ENCODE peak calls at places on chromosomes 12 and 14, in eight cellular contexts. Y is fibroblast of the aortic adventitia, A is astrocyte of the spinal cord, K is Panc1, L is breast epithelium, B is GM06990, P is lower leg skin, Q is NB4. M is an unnamed sample.

GRCh38 chr12:55188974-55189556 is 31.8 kb upstream of the OR10A7 start:
- DNase-seq in Y (peak), A (peak), K (peak), L (no peak), B (peak), P (no peak), Q (peak), M (peak)

GRCh38 chr12:120228291-120229070 is 27.6 kb upstream of the RPLP0 start:
- DNase-seq in Y (peak), A (peak), K (no peak), L (peak), B (peak), P (peak), Q (peak), M (peak)

GRCh38 chr12:54958048-54958658 is 26.4 kb downstream of the TESPA1 start:
- DNase-seq in Y (peak), A (peak), K (peak), L (no peak), B (no peak), P (no peak), Q (peak), M (peak)

GRCh38 chr12:496736-497135 is 37.0 kb downstream of the B4GALNT3 start:
- DNase-seq in Y (no peak), A (no peak), K (no peak), L (no peak), B (no peak), P (peak), Q (no peak), M (no peak)

GRCh38 chr12:92927055-92927435 is 2.0 kb downstream of the EEA1 start:
- DNase-seq in Y (peak), A (peak), K (no peak), L (no peak), B (no peak), P (no peak), Q (peak), M (peak)

GRCh38 chr12:32615441-32615840 is 63.7 kb upstream of the DNM1L start:
- DNase-seq in Y (no peak), A (no peak), K (no peak), L (no peak), B (no peak), P (no peak), Q (no peak), M (no peak)

GRCh38 chr14:89085154-89086059 is 261.0 kb downstream of the TTC8 start:
- DNase-seq in Y (peak), A (no peak), K (no peak), L (no peak), B (no peak), P (no peak), Q (no peak), M (peak)

GRCh38 chr12:127162902-127163301 is 1104.1 kb upstream of the TMEM132C start:
- DNase-seq in Y (peak), A (peak), K (no peak), L (no peak), B (no peak), P (no peak), Q (peak), M (peak)

GRCh38 chr14:105889666-105890473 is 363.5 kb downstream of the TMEM121 start:
- DNase-seq in Y (no peak), A (no peak), K (no peak), L (no peak), B (no peak), P (peak), Q (peak), M (no peak)

GRCh38 chr12:116324684-116325664 is 47.5 kb upstream of the MED13L start:
- DNase-seq in Y (no peak), A (no peak), K (no peak), L (no peak), B (peak), P (no peak), Q (peak), M (no peak)

GRCh38 chr12:13181375-13182070 is 15.0 kb upstream of the EMP1 start:
- DNase-seq in Y (no peak), A (no peak), K (no peak), L (no peak), B (no peak), P (peak), Q (peak), M (no peak)

GRCh38 chr12:132474237-132474741 is 15.7 kb upstream of the FBRSL1 start:
- DNase-seq in Y (no peak), A (no peak), K (no peak), L (no peak), B (no peak), P (no peak), Q (no peak), M (no peak)

GRCh38 chr12:85835417-85835809 is 796 bp downstream of the RASSF9 start:
- DNase-seq in Y (peak), A (peak), K (no peak), L (no peak), B (no peak), P (no peak), Q (no peak), M (peak)
- H3K4me3 ChIP-seq in Y (peak), A (peak), K (no peak), L (peak), B (no peak), P (peak), Q (no peak), M (peak)

DNA sequence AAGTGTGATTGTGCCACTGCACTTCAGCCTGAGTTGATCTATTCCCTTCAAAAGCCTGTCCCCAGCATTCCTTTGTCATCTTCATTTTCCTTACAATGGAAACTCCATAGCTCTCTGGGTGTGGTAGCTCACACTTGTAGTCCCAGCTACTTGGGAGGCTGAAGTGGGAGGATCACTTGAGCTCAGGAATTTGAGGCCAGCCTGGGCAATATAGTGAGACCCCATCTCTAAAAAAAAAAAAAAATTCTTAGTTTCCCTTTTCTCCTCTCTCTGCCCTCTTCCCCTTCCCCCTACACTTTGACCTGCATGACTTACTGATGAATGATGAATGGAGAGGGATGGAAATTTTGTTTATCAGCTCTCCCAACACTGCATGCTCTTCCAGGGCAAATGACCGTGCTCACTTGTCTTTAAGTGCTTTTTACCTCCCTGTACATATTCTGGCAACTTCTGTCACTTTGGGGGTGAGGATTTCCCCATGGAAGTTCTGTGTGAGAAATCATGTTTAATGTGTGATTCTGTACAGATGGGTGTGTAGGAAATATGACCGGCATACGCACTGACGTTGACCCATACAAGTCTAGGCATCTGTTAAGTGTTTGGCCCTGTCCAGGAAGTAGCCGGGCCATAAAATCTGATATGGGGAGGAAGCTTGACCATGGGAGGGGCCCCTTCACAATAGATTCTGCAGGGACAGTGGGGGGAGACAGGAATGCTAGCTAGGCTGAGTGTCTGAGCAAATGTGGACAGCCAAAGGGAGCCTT is 65.4 kb downstream of the ZFP36L1 start:
- DNase-seq in Y (no peak), A (no peak), K (no peak), L (no peak), B (no peak), P (no peak), Q (no peak), M (no peak)
- TF ChIP-seq CTCF in Y (no peak), A (no peak), K (no peak), L (no peak), B (no peak), P (no peak), Q (no peak), M (no peak)

GRCh38 chr14:42277840-42278239 is 671.2 kb downstream of the LRFN5 start:
- DNase-seq in Y (no peak), A (no peak), K (no peak), L (no peak), B (no peak), P (no peak), Q (no peak), M (no peak)
- H3K4me3 ChIP-seq in Y (no peak), A (no peak), K (no peak), L (no peak), B (no peak), P (no peak), Q (no peak), M (no peak)

GRCh38 chr14:102221026-102221425 is 81.3 kb downstream of the WDR20 start:
- DNase-seq in Y (no peak), A (no peak), K (no peak), L (no peak), B (no peak), P (no peak), Q (peak), M (peak)
- TF ChIP-seq CTCF in Y (no peak), A (no peak), K (no peak), L (no peak), B (no peak), P (no peak), Q (no peak), M (no peak)

DNA sequence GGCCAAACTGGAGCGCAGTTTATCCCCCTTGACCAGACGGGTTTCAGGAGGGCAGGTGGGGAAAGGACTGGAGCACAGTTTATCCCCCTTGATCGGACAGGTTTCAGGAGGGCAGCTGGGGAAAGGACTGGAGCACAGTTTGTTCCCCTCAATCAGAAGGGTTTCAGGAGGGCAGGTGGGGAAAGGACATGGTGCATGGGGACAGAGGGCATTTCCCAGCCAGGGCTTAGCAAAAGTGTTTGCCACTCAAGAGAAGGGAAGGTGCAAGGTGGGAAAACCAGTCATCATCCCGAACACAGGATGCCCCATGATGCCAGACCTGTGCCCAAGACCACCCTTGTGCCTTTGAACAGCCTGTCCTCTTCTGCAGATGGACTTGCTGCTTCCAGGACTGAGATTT is 54.7 kb downstream of the SPTB start:
- DNase-seq in Y (no peak), A (no peak), K (no peak), L (no peak), B (no peak), P (peak), Q (no peak), M (no peak)
- H3K4me3 ChIP-seq in Y (no peak), A (no peak), K (no peak), L (no peak), B (no peak), P (no peak), Q (no peak), M (no peak)

M was measured in fibroblast of mammary gland.